ENCODE peak calls at places on chromosomes 11 and 22, in five cellular contexts. N is stimulated activated CD4-positive, alpha-beta T cell treated with anti-CD3 and anti-CD28 coated beads, Interleukin-12 subunit alpha, Interleukin-12 subunit beta, amount 100 ng/mL, for 48 hours; Q is hypothalamus; L is NCI-H460; S is AG08395. Y is an unnamed sample.

GRCh38 chr11:134412508-134413333 is 679 bp upstream of the B3GAT1 start:
- DNase-seq in L (no peak), N (no peak), S (no peak), Q (peak), Y (no peak)

GRCh38 chr11:96393753-96394348 is 4.0 kb downstream of the JRKL start:
- DNase-seq in N (no peak), L (peak), Q (no peak), S (peak), Y (no peak)

GRCh38 chr11:88576741-88577140 is 239.2 kb upstream of the CTSC start:
- DNase-seq in L (no peak), N (no peak), Q (no peak), S (no peak), Y (no peak)

GRCh38 chr11:22699388-22699787 is 33.0 kb downstream of the GAS2 start:
- DNase-seq in L (no peak), Q (no peak), N (no peak), S (no peak), Y (no peak)

GRCh38 chr22:35622132-35622913 is 5.2 kb upstream of the MB start:
- DNase-seq in N (no peak), Q (no peak), L (no peak), S (no peak), Y (no peak)

GRCh38 chr11:15119826-15120225 is 5.1 kb downstream of the INSC start:
- DNase-seq in Q (no peak), L (no peak), N (no peak), S (no peak), Y (no peak)

GRCh38 chr22:47275479-47276218 is 513.2 kb downstream of the TBC1D22A start:
- DNase-seq in N (no peak), S (no peak), Q (no peak), L (no peak), Y (no peak)

GRCh38 chr11:46674463-46675287 is 25.7 kb downstream of the ARHGAP1 start:
- DNase-seq in L (no peak), Q (no peak), S (peak), N (no peak), Y (no peak)

GRCh38 chr11:117299351-117300300 is 8.5 kb downstream of the BACE1-AS start:
- DNase-seq in L (no peak), S (no peak), Q (no peak), N (no peak), Y (no peak)

GRCh38 chr11:121643530-121644512 is 191.1 kb upstream of the SORL1-AS1 start:
- DNase-seq in N (no peak), Q (no peak), S (no peak), L (no peak), Y (no peak)

GRCh38 chr11:1082346-1082727 is 7.7 kb downstream of the MUC2 start:
- DNase-seq in S (no peak), Q (no peak), L (no peak), N (no peak), Y (no peak)

GRCh38 chr11:95584180-95584579 is 205.4 kb downstream of the FAM76B start:
- DNase-seq in Q (no peak), L (no peak), N (no peak), S (no peak), Y (no peak)

GRCh38 chr11:21430532-21430931 is 761.1 kb downstream of the NELL1 start:
- DNase-seq in L (no peak), N (no peak), S (no peak), Q (no peak), Y (no peak)

GRCh38 chr11:42806191-42806590 is 505.6 kb upstream of the API5 start:
- DNase-seq in L (no peak), Q (no peak), S (no peak), N (no peak), Y (no peak)

GRCh38 chr11:40722179-40722795 is 737.2 kb downstream of the LRRC4C start:
- DNase-seq in Q (no peak), L (no peak), S (no peak), N (no peak), Y (no peak)

GRCh38 chr11:12540913-12541587 is 133.2 kb upstream of the TEAD1 start:
- DNase-seq in S (peak), Q (no peak), N (no peak), L (no peak), Y (no peak)

GRCh38 chr11:108034034-108034433 is 25.3 kb downstream of the CUL5 start:
- DNase-seq in N (no peak), L (no peak), Q (no peak), S (no peak), Y (no peak)

GRCh38 chr22:20970939-20971657 is 4.0 kb downstream of the AIFM3 start:
- DNase-seq in N (no peak), Q (no peak), S (no peak), L (no peak), Y (no peak)

GRCh38 chr22:44119669-44120313 is 60.9 kb upstream of the PARVG start:
- DNase-seq in L (no peak), S (no peak), Q (no peak), N (no peak), Y (no peak)

GRCh38 chr22:49437356-49437755 is 390.3 kb downstream of the BRD1 start:
- DNase-seq in L (no peak), S (no peak), Q (no peak), N (no peak), Y (no peak)

GRCh38 chr11:117794772-117795629 is 2.0 kb downstream of the DSCAML1 start:
- DNase-seq in Q (no peak), L (no peak), S (no peak), N (no peak), Y (no peak)

GRCh38 chr11:22433066-22433450 is 94.9 kb downstream of the SLC17A6 start:
- DNase-seq in N (no peak), Q (peak), S (peak), L (no peak), Y (no peak)

GRCh38 chr11:60455531-60456042 is at the start of gene MS4A1:
- DNase-seq in S (no peak), N (no peak), L (no peak), Q (no peak), Y (no peak)

GRCh38 chr22:48080304-48081165 is 1318.1 kb downstream of the TBC1D22A start:
- DNase-seq in N (no peak), L (no peak), S (no peak), Q (no peak), Y (no peak)